ENCODE peak calls at places on chromosomes 4 and X, in seven cellular contexts. P is K562, V is GM12892, D is HepG2, C is GM12878, T is H1, O is SK-N-SH. M is an unnamed sample.

GRCh38 chrX:87798039-87798438 is 280.4 kb downstream of the KLHL4 start:
- DNase-seq in P (no peak), V (no peak), D (no peak), C (no peak), T (no peak), O (no peak), M (no peak)

GRCh38 chrX:74133156-74133796 is 170.7 kb upstream of the ZCCHC13 start:
- DNase-seq in P (peak), V (peak), D (peak), C (peak), T (no peak), O (peak), M (no peak)

GRCh38 chr4:31051151-31051550 is 331.0 kb downstream of the PCDH7 start:
- DNase-seq in P (no peak), V (no peak), D (no peak), C (no peak), T (no peak), O (no peak), M (no peak)

GRCh38 chrX:81259008-81259713 is 57.3 kb downstream of the SH3BGRL start:
- DNase-seq in P (no peak), V (no peak), D (no peak), C (no peak), T (no peak), O (no peak), M (no peak)

GRCh38 chrX:12955882-12956703 is 18.8 kb upstream of the TMSB4X start:
- DNase-seq in P (peak), V (no peak), D (peak), C (peak), T (no peak), O (no peak), M (no peak)

GRCh38 chr4:166594326-166594946 is 639.9 kb downstream of the SPOCK3 start:
- DNase-seq in P (no peak), V (no peak), D (peak), C (peak), T (peak), O (peak), M (peak)

GRCh38 chr4:2330119-2331042 is 68.5 kb upstream of the MXD4 start:
- DNase-seq in P (no peak), V (no peak), D (no peak), C (no peak), T (no peak), O (no peak), M (no peak)

GRCh38 chrX:67787196-67787595 is 243.4 kb downstream of the AR start:
- DNase-seq in P (no peak), V (no peak), D (no peak), C (no peak), T (no peak), O (no peak), M (no peak)

GRCh38 chrX:43882294-43882681 is at the start of gene MAOB:
- DNase-seq in P (peak), V (peak), D (peak), C (no peak), T (no peak), O (peak), M (no peak)

GRCh38 chr4:40395166-40395900 is 60.2 kb downstream of the CHRNA9 start:
- DNase-seq in P (no peak), V (no peak), D (no peak), C (no peak), T (no peak), O (no peak), M (no peak)
- TF ChIP-seq TAF1 in P (no peak), V (no peak), D (no peak), C (no peak), T (no peak), O (no peak), M (no peak)

DNA sequence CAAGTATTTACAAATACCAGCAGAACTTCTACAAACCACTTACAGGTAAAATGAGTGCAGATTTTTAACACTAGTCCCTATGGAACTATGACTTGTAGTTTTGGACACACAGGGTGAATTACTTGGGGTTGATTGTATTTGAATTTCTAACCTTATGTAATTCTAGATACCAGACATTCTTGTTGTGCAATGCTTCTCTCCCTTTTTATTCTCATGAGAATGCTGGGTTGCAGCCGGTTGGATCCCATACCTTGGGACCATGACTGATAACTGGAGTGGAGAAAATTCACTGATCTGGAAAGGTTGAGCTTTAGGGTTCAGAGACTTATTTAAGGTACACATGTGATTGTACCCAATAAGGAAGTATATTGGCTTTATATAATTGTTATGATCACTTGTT is 8.8 kb downstream of the TET2 start:
- DNase-seq in P (no peak), V (no peak), D (no peak), C (no peak), T (no peak), O (no peak), M (no peak)
- TF ChIP-seq TAF1 in P (no peak), V (no peak), D (no peak), C (no peak), T (no peak), O (no peak), M (no peak)

GRCh38 chr4:71052716-71053115 is 59.3 kb downstream of the DCK start:
- DNase-seq in P (no peak), V (no peak), D (no peak), C (no peak), T (no peak), O (no peak), M (no peak)

GRCh38 chr4:71045256-71045655 is 51.8 kb downstream of the DCK start:
- DNase-seq in P (no peak), V (no peak), D (no peak), C (no peak), T (no peak), O (no peak), M (no peak)

GRCh38 chr4:71052034-71052433 is 58.6 kb downstream of the DCK start:
- DNase-seq in P (no peak), V (no peak), D (no peak), C (no peak), T (no peak), O (no peak), M (no peak)

GRCh38 chr4:71049395-71049794 is 55.9 kb downstream of the DCK start:
- DNase-seq in P (no peak), V (no peak), D (no peak), C (no peak), T (no peak), O (no peak), M (no peak)

DNA sequence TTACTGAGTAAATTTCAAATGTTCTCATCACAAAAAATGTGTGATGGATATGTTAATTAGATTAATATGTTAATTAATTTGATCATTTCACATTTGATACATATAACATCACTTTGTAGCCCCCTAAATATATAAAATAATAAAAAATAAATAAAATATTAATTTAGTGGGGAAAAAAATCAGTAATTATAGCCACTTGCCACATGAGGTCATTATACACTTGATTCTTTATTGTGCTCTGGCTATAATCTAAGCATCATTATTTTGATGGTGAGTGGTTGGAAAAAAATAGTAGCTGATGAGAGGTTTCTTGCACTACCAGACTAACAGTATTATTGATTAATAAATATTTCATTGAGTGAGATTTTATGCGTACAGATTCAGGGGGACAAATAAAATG is 57.4 kb downstream of the DCK start:
- DNase-seq in P (no peak), V (no peak), D (no peak), C (no peak), T (no peak), O (no peak), M (no peak)
- TF ChIP-seq TAF1 in P (no peak), V (no peak), D (no peak), C (no peak), T (no peak), O (no peak), M (no peak)

GRCh38 chr4:179666226-179666625 is 2224.0 kb upstream of the AGA start:
- DNase-seq in P (no peak), V (no peak), D (no peak), C (no peak), T (no peak), O (no peak), M (no peak)
- TF ChIP-seq TAF1 in P (no peak), V (no peak), D (no peak), C (no peak), T (no peak), O (no peak), M (no peak)

DNA sequence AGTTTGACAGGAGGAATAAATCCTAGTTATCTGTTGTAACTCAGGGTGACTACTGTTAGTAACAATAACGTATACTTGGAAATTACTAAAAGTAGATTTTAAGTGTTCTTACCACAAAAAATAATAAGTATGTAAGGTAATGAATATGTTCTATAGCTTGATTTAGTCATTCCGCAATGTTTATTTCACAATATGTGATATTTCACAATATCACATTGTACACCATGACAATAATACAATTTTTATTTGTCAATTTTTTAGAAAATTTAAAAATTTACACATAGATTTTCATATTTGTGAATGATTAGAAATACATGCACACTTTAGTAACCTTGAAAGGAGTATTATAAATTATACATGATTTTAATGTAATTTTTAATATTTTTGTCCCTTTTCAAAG is 812.7 kb upstream of the FTHL17 start:
- DNase-seq in P (no peak), V (no peak), D (no peak), C (no peak), T (no peak), O (no peak), M (no peak)
- TF ChIP-seq TAF1 in P (no peak), V (no peak), D (no peak), C (no peak), T (no peak), O (no peak), M (no peak)

DNA sequence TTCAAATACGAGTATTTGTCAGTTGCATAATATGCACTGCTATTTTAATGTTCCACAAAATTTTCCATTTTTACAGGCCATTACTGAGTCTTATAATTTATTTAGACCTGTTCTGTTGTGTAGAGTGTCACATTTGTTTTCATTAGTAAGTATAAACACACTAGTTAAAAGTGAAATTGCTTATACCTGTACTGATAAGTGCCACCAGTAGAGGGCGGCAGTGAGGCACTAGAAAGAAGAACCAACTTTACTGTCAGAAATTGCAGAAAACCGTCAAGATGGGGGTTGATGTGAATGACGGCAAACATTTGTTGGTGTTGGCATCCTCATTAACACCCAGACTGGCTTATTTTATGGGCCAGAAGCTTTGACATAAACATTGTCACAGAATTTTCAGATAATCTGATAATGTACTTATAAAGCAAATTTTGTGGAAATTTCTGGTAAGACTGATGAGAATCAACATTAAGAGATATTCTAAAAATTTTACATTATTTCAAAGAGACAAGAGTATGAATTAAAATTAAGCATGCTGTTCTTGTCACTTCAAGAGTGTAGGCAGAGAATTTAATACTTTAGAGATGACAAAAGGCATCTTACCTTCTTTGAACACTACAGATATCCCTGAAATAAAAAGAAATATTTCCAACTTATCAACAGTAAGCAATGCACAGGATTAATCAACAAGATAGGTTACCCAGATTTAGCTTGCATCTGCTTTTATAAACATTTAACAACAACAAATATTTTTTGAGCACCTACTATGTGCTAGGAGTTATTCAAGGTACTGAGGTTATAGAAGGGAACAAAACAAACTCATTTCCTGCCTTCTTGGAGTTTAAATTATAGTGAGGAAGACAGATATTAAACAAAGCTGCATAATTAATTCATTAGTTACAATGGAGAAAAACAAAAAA is 24.9 kb downstream of the ALPK1 start:
- DNase-seq in P (peak), V (no peak), D (peak), C (no peak), T (no peak), O (peak), M (no peak)
- TF ChIP-seq TAF1 in P (no peak), V (no peak), D (no peak), C (no peak), T (no peak), O (no peak), M (no peak)

DNA sequence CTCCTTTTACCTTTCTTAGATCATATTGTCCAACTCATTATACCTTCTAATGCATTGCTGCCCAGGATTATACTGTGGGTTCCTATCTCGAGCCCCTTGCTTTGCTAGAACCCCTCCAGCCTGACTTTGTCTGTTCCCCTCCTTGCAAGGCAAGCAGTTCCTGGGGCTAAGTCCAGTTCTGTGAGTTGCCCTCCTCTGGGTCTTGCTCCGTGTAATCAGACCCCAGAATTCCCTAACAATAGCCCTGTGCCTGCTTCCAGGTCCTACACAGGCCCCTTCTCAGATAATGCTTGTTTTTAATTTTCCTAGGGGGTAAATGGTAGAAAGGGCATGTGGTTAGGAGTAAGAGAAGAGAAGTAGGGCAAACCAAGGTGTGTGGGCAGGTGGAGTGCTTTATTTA is 145.9 kb downstream of the FSTL5 start:
- DNase-seq in P (no peak), V (no peak), D (no peak), C (no peak), T (no peak), O (no peak), M (no peak)
- TF ChIP-seq TAF1 in P (no peak), V (no peak), D (no peak), C (no peak), T (no peak), O (no peak), M (no peak)

GRCh38 chrX:56764153-56764974 is 35.3 kb downstream of the NBDY start:
- DNase-seq in P (peak), V (no peak), D (peak), C (peak), T (no peak), O (peak), M (no peak)
- TF ChIP-seq TAF1 in P (no peak), V (no peak), D (no peak), C (no peak), T (no peak), O (no peak), M (no peak)

GRCh38 chr4:186930024-186930423 is 206.4 kb upstream of the FAT1 start:
- DNase-seq in P (no peak), V (no peak), D (no peak), C (no peak), T (no peak), O (no peak), M (no peak)

GRCh38 chr4:186919340-186919739 is 195.7 kb upstream of the FAT1 start:
- DNase-seq in P (no peak), V (no peak), D (no peak), C (no peak), T (no peak), O (no peak), M (no peak)

GRCh38 chr4:186920486-186920885 is 196.8 kb upstream of the FAT1 start:
- DNase-seq in P (no peak), V (no peak), D (no peak), C (no peak), T (no peak), O (no peak), M (no peak)

GRCh38 chr4:186927624-186928023 is 204.0 kb upstream of the FAT1 start:
- DNase-seq in P (no peak), V (no peak), D (no peak), C (no peak), T (no peak), O (no peak), M (no peak)

DNA sequence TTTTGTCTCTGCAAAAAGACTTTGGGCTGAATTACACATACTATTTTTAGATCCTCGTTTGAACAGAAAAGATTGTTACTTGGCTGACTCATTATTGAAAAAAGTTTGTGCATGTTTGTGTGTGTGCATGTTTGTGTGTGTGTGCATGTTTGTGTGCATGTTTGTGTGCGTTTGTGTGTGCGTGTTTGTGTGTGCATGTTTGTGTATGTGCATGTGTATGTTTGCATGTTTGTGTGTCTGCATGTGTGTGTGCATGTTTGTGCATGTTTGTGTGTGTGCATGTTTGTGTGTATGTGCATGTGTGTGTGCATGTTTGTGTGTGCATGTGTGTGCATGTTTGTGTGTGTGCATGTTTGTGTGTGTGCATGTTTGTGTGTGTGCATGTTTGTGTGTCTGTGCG is 201.1 kb upstream of the FAT1 start:
- DNase-seq in P (no peak), V (no peak), D (no peak), C (no peak), T (no peak), O (no peak), M (no peak)
- TF ChIP-seq TAF1 in P (no peak), V (no peak), D (no peak), C (no peak), T (no peak), O (no peak), M (no peak)

DNA sequence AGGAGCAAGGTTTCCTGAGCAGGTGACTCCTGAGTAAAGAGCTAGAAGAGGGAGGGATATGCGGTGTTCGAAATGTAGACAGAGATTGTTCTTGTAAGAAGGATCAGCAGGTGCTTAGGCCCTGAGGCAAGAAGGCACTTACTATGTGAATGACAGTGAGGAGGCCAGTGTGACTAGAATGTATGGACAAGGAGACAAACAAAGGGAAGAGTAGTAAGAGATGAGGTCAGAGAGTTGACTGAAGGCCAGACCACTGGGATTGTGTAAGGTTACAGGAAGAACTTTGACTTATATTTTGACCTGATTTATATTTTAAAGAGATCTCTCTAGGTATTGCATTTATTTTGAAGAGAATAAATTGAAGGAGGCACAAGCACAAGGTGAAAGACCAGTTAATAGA is 118.4 kb upstream of the ENPEP start:
- DNase-seq in P (no peak), V (no peak), D (no peak), C (no peak), T (no peak), O (no peak), M (no peak)
- TF ChIP-seq TAF1 in P (no peak), V (no peak), D (no peak), C (no peak), T (no peak), O (no peak), M (no peak)